ENCODE peak calls at places on chromosome 22, in five cellular contexts. One of them, this sample, is unnamed.

GRCh38 chr22:17866127-17866526 is 91.9 kb upstream of the BID start:
- DNase-seq in A549: no peak
- DNase-seq in substantia nigra: peak
- DNase-seq in cardiac muscle cell: no peak
- DNase-seq in AG04450: no peak
- DNase-seq in this sample: no peak

GRCh38 chr22:48665286-48666010 is 1162.2 kb downstream of the BRD1 start:
- DNase-seq in A549: no peak
- DNase-seq in substantia nigra: no peak
- DNase-seq in cardiac muscle cell: no peak
- DNase-seq in AG04450: no peak
- DNase-seq in this sample: no peak

GRCh38 chr22:36009085-36009484 is 19.5 kb downstream of the RBFOX2 start:
- DNase-seq in A549: no peak
- DNase-seq in substantia nigra: no peak
- DNase-seq in cardiac muscle cell: no peak
- DNase-seq in AG04450: no peak
- DNase-seq in this sample: no peak

GRCh38 chr22:30892286-30892685 is 76.3 kb downstream of the MORC2 start:
- DNase-seq in A549: no peak
- DNase-seq in substantia nigra: no peak
- DNase-seq in cardiac muscle cell: no peak
- DNase-seq in AG04450: no peak
- DNase-seq in this sample: no peak

GRCh38 chr22:44660051-44660830 is 41.8 kb upstream of the PRR5 start:
- DNase-seq in A549: no peak
- DNase-seq in substantia nigra: no peak
- DNase-seq in cardiac muscle cell: no peak
- DNase-seq in AG04450: no peak
- DNase-seq in this sample: no peak

GRCh38 chr22:27032121-27032761 is 374.9 kb downstream of the MIAT start:
- DNase-seq in A549: no peak
- DNase-seq in substantia nigra: peak
- DNase-seq in cardiac muscle cell: peak
- DNase-seq in AG04450: no peak
- DNase-seq in this sample: no peak

GRCh38 chr22:35516723-35517122 is 23.9 kb upstream of the RASD2 start:
- DNase-seq in A549: no peak
- DNase-seq in substantia nigra: no peak
- DNase-seq in cardiac muscle cell: no peak
- DNase-seq in AG04450: no peak
- DNase-seq in this sample: no peak

GRCh38 chr22:29816128-29816527 is 21.9 kb downstream of the ASCC2 start:
- DNase-seq in A549: no peak
- DNase-seq in substantia nigra: no peak
- DNase-seq in cardiac muscle cell: no peak
- DNase-seq in AG04450: no peak
- DNase-seq in this sample: no peak

GRCh38 chr22:49155809-49156580 is 671.7 kb downstream of the BRD1 start:
- DNase-seq in A549: no peak
- DNase-seq in substantia nigra: no peak
- DNase-seq in cardiac muscle cell: no peak
- DNase-seq in AG04450: no peak
- DNase-seq in this sample: no peak

GRCh38 chr22:22248878-22249277 is 4.3 kb downstream of the VPREB1 start:
- DNase-seq in A549: no peak
- DNase-seq in substantia nigra: no peak
- DNase-seq in cardiac muscle cell: no peak
- DNase-seq in AG04450: no peak
- DNase-seq in this sample: no peak

GRCh38 chr22:36384766-36385400 is 2.9 kb downstream of the MYH9 start:
- DNase-seq in A549: no peak
- DNase-seq in substantia nigra: no peak
- DNase-seq in cardiac muscle cell: no peak
- DNase-seq in AG04450: no peak
- DNase-seq in this sample: no peak

GRCh38 chr22:39530692-39531331 is 1.7 kb downstream of the RPS19BP1 start:
- DNase-seq in A549: no peak
- DNase-seq in substantia nigra: no peak
- DNase-seq in cardiac muscle cell: peak
- DNase-seq in AG04450: no peak
- DNase-seq in this sample: peak

GRCh38 chr22:22037740-22038139 is 55.2 kb upstream of the TOP3B start:
- DNase-seq in A549: no peak
- DNase-seq in substantia nigra: no peak
- DNase-seq in cardiac muscle cell: no peak
- DNase-seq in AG04450: peak
- DNase-seq in this sample: no peak

DNA sequence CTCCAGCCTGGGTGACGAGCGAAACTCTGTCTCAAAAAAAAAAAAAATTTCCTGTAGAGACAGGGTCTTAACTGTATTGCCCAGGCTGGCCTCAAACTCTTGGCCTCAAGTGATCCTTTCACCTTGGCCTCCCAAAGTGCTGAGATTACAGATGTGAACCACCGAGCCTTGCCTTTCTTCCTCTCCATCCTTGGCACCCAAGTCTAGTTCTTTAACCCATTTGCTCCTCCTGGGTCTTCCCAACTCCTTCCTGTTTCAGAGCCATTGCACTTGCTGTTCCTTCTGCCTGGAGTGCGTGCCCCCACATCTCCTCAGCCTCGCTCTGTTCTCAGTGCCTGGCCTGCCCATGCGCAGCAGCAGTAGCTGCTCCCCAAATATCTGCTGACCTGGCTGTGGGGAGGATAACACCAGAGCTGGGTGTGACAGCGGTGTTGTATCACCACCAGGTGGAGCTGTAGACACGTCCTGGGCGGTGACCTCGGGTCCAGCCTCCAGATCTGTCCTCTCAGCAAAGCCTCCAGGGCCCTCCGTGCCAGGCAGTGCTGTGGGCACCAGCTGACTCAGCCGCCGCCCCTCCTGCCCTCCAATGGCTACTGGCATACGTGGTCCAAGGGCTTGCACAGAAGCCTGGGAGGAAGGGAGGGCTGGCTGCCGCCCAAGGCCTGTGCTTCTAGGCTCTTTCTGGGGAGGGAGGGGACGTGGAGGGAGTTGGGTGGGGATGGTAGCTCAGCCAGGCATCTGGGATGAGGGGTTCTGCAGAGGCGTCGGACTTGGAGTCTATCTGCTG is 22.0 kb downstream of the TEF start:
- DNase-seq in A549: peak
- DNase-seq in substantia nigra: peak
- DNase-seq in cardiac muscle cell: peak
- DNase-seq in AG04450: peak
- DNase-seq in this sample: peak
- H3K27ac ChIP-seq in A549: peak
- H3K27ac ChIP-seq in substantia nigra: peak
- H3K27ac ChIP-seq in cardiac muscle cell: no peak
- H3K27ac ChIP-seq in AG04450: no peak
- H3K27ac ChIP-seq in this sample: no peak

DNA sequence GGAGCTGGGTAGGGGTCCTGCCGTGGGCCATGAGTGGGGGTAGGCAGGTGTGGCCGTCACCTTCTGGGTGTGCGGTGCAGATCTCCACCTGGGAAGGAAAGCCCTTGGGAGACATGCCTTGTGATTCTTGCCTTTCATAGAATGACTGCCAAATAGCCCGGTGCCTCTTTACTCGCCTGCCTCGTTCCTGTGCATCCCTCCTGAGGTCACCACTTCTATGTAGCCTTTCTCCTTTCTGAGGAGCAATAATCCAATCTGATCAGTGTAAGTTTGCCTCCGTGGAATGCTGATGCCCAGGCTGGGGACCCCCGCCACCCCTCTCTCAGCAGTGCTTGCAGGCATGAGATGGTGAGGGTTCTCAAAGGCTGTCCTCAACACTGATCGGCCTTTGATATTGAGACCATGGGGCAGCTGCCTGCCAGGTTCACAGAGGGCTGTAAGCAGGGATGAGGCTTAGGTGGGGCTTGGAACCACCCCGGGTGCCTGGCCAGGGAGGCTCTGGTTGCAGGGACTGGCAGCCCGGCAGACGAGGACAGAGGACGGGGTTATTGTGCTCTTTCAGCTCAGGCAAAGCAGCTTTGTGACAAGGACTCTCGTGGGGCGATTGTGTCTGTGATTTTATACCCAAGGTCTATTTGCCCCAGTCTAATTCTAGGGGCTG is 86.1 kb upstream of the WNT7B start:
- DNase-seq in A549: no peak
- DNase-seq in substantia nigra: no peak
- DNase-seq in cardiac muscle cell: no peak
- DNase-seq in AG04450: no peak
- DNase-seq in this sample: no peak
- H3K27ac ChIP-seq in A549: no peak
- H3K27ac ChIP-seq in substantia nigra: peak
- H3K27ac ChIP-seq in cardiac muscle cell: no peak
- H3K27ac ChIP-seq in AG04450: no peak
- H3K27ac ChIP-seq in this sample: no peak

DNA sequence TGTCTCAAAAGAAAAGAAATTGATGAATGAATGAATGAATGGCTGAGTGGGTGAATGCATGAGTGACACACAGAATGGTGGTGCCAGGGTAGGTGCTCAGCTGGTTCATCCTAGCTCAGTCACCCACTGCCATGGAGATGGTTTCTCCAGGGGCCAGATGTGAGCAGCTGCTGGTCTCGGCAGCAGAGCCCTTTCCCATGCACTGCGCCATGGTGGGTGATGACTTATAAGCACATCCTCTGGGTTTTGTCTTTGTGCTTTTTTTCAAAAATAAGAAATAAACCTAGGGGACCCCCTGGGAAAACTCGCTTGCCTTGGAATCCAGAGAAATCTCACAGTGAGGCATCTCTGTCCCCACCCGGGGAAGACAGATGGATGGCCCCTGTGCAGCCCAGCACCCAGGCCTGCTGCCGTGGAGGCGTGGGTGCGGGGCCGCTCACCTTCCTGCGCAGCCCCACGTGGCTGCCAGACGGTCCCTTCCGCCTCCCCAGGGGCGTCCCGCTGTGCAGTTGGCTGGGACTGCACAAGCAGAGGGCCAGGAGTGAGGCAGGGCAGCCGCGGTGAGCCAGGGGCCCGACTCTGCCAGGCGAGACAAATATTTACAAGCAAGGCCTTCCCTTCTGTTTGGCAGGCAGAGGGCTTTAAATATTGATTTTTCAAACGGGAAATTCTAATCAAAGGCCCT is 24.2 kb downstream of the MPPED1 start:
- DNase-seq in A549: no peak
- DNase-seq in substantia nigra: no peak
- DNase-seq in cardiac muscle cell: no peak
- DNase-seq in AG04450: no peak
- DNase-seq in this sample: no peak
- H3K27ac ChIP-seq in A549: no peak
- H3K27ac ChIP-seq in substantia nigra: no peak
- H3K27ac ChIP-seq in cardiac muscle cell: no peak
- H3K27ac ChIP-seq in AG04450: no peak
- H3K27ac ChIP-seq in this sample: no peak

DNA sequence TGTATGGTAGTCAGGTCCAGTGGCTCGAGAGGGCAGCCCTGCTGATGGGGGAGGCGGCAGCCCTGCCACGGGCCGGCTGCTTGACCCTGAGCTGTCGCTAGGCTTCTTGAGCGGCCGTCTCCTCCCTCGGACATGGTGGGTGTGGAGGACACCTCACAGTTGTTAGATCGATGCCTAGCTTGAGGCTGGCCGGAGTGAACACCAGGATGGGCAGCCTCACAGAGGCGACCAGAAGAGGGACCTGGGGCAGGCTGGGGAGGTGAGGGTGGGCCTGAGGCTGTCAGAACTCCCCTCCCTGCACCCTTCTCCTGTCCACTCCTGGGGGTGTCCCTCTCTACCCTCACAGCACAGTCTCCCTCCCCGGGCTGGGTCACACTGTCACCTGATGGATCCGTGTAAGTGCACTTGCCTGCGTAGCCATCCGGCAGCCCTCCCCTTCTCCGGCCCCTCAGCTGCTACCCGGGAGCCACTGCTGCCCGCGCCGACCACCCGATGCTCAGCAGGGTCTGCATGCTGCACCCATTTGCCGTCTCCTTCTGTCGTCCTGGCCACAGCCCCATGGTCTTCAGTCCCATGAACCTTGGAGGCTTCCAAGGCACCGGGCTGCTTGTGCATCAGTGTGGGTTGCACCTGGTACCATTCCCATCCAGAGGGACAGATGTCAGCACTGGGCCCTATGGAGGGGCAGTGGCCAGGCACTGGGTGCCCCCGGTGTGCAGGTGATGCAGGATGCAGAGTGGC is 394.1 kb downstream of the TBC1D22A start:
- DNase-seq in A549: no peak
- DNase-seq in substantia nigra: no peak
- DNase-seq in cardiac muscle cell: no peak
- DNase-seq in AG04450: no peak
- DNase-seq in this sample: no peak
- H3K27ac ChIP-seq in A549: no peak
- H3K27ac ChIP-seq in substantia nigra: no peak
- H3K27ac ChIP-seq in cardiac muscle cell: no peak
- H3K27ac ChIP-seq in AG04450: no peak
- H3K27ac ChIP-seq in this sample: no peak

GRCh38 chr22:32615874-32616564 is 141.4 kb downstream of the FBXO7 start:
- DNase-seq in A549: no peak
- DNase-seq in substantia nigra: no peak
- DNase-seq in cardiac muscle cell: peak
- DNase-seq in AG04450: no peak
- DNase-seq in this sample: no peak

GRCh38 chr22:32618461-32619140 is 144.0 kb downstream of the FBXO7 start:
- DNase-seq in A549: no peak
- DNase-seq in substantia nigra: no peak
- DNase-seq in cardiac muscle cell: no peak
- DNase-seq in AG04450: no peak
- DNase-seq in this sample: no peak

GRCh38 chr22:32619614-32620426 is 145.2 kb downstream of the FBXO7 start:
- DNase-seq in A549: no peak
- DNase-seq in substantia nigra: no peak
- DNase-seq in cardiac muscle cell: no peak
- DNase-seq in AG04450: no peak
- DNase-seq in this sample: no peak

GRCh38 chr22:32617271-32617670 is 142.7 kb downstream of the FBXO7 start:
- DNase-seq in A549: no peak
- DNase-seq in substantia nigra: no peak
- DNase-seq in cardiac muscle cell: no peak
- DNase-seq in AG04450: no peak
- DNase-seq in this sample: no peak

DNA sequence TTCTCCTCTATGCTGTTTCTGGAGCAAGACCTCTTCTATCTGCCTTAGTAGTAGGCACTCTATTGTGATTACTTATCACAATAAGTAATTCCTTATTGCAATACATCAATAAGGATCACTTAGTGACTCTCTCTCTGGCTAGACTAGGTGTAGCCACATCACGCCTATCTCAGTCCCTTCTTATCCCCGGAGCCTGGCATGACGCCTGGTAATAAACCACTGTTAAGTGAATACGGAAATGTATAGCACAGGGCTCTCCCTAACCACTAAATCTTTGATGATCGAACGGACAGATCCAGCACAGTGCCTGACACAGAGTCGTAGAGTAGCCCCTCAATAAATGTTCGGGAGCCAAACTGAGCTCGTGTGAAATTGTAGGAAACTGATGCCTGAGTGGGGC is 143.3 kb downstream of the FBXO7 start:
- DNase-seq in A549: no peak
- DNase-seq in substantia nigra: no peak
- DNase-seq in cardiac muscle cell: no peak
- DNase-seq in AG04450: no peak
- DNase-seq in this sample: no peak
- H3K27ac ChIP-seq in A549: no peak
- H3K27ac ChIP-seq in substantia nigra: no peak
- H3K27ac ChIP-seq in cardiac muscle cell: no peak
- H3K27ac ChIP-seq in AG04450: no peak
- H3K27ac ChIP-seq in this sample: no peak